ENCODE peak calls at places on chromosomes 3 and 15, in seven cellular contexts. One of them, this sample, is unnamed.

GRCh38 chr3:130635285-130635684 is 111.3 kb downstream of the PIK3R4 start:
- DNase-seq in NB4: no peak
- DNase-seq in AG04450: no peak
- DNase-seq in astrocyte of the cerebellum: no peak
- DNase-seq in fibroblast of mammary gland: no peak
- DNase-seq in psoas muscle: no peak
- DNase-seq in hepatocyte: peak; percentile 19
- DNase-seq in this sample: no peak

GRCh38 chr15:74202461-74203401 is at the start of gene STRA6:
- DNase-seq in NB4: peak; percentile 88
- DNase-seq in AG04450: no peak
- DNase-seq in astrocyte of the cerebellum: no peak
- DNase-seq in fibroblast of mammary gland: peak; percentile 71
- DNase-seq in psoas muscle: no peak
- DNase-seq in hepatocyte: peak; percentile 87
- DNase-seq in this sample: peak; percentile 60

GRCh38 chr3:23867400-23867799 is 49.4 kb downstream of the NKIRAS1 start:
- DNase-seq in NB4: no peak
- DNase-seq in AG04450: no peak
- DNase-seq in astrocyte of the cerebellum: no peak
- DNase-seq in fibroblast of mammary gland: no peak
- DNase-seq in psoas muscle: no peak
- DNase-seq in hepatocyte: no peak
- DNase-seq in this sample: no peak

GRCh38 chr15:99719096-99719541 is 14.1 kb downstream of the LYSMD4 start:
- DNase-seq in NB4: peak; percentile 76
- DNase-seq in AG04450: peak; percentile 51
- DNase-seq in astrocyte of the cerebellum: peak; percentile 90
- DNase-seq in fibroblast of mammary gland: peak; percentile 85
- DNase-seq in psoas muscle: no peak
- DNase-seq in hepatocyte: no peak
- DNase-seq in this sample: peak; percentile 90

GRCh38 chr3:172675371-172676193 is 35.3 kb downstream of the NCEH1 start:
- DNase-seq in NB4: peak; percentile 64
- DNase-seq in AG04450: no peak
- DNase-seq in astrocyte of the cerebellum: no peak
- DNase-seq in fibroblast of mammary gland: peak; percentile 69
- DNase-seq in psoas muscle: no peak
- DNase-seq in hepatocyte: peak; percentile 72
- DNase-seq in this sample: peak; percentile 71

GRCh38 chr3:171376125-171376947 is 83.9 kb downstream of the TNIK start:
- DNase-seq in NB4: peak; percentile 87
- DNase-seq in AG04450: no peak
- DNase-seq in astrocyte of the cerebellum: no peak
- DNase-seq in fibroblast of mammary gland: peak; percentile 54
- DNase-seq in psoas muscle: no peak
- DNase-seq in hepatocyte: no peak
- DNase-seq in this sample: peak; percentile 39

GRCh38 chr3:188284455-188285212 is 130.7 kb downstream of the LPP start:
- DNase-seq in NB4: no peak
- DNase-seq in AG04450: no peak
- DNase-seq in astrocyte of the cerebellum: no peak
- DNase-seq in fibroblast of mammary gland: no peak
- DNase-seq in psoas muscle: no peak
- DNase-seq in hepatocyte: no peak
- DNase-seq in this sample: no peak

GRCh38 chr15:40420793-40421192 is 15.2 kb downstream of the IVD start:
- DNase-seq in NB4: no peak
- DNase-seq in AG04450: no peak
- DNase-seq in astrocyte of the cerebellum: no peak
- DNase-seq in fibroblast of mammary gland: no peak
- DNase-seq in psoas muscle: no peak
- DNase-seq in hepatocyte: no peak
- DNase-seq in this sample: no peak

GRCh38 chr3:71580636-71581215 is 2.8 kb downstream of the FOXP1 start:
- DNase-seq in NB4: peak; percentile 21
- DNase-seq in AG04450: no peak
- DNase-seq in astrocyte of the cerebellum: no peak
- DNase-seq in fibroblast of mammary gland: no peak
- DNase-seq in psoas muscle: no peak
- DNase-seq in hepatocyte: no peak
- DNase-seq in this sample: peak; percentile 29

GRCh38 chr15:55434989-55435825 is 26.9 kb downstream of the PIERCE2 start:
- DNase-seq in NB4: peak; percentile 76
- DNase-seq in AG04450: peak; percentile 37
- DNase-seq in astrocyte of the cerebellum: peak; percentile 43
- DNase-seq in fibroblast of mammary gland: peak; percentile 63
- DNase-seq in psoas muscle: no peak
- DNase-seq in hepatocyte: peak; percentile 70
- DNase-seq in this sample: peak; percentile 71

GRCh38 chr3:170848294-170848917 is 21.6 kb downstream of the RPL22L1 start:
- DNase-seq in NB4: no peak
- DNase-seq in AG04450: no peak
- DNase-seq in astrocyte of the cerebellum: no peak
- DNase-seq in fibroblast of mammary gland: peak; percentile 46
- DNase-seq in psoas muscle: no peak
- DNase-seq in hepatocyte: no peak
- DNase-seq in this sample: peak; percentile 49

GRCh38 chr3:158731938-158732855 is at the start of gene RARRES1:
- DNase-seq in NB4: no peak
- DNase-seq in AG04450: no peak
- DNase-seq in astrocyte of the cerebellum: no peak
- DNase-seq in fibroblast of mammary gland: peak; percentile 48
- DNase-seq in psoas muscle: peak; percentile 80
- DNase-seq in hepatocyte: peak; percentile 88
- DNase-seq in this sample: peak; percentile 47

GRCh38 chr15:58926823-58927222 is 6.7 kb downstream of the SLTM start:
- DNase-seq in NB4: no peak
- DNase-seq in AG04450: no peak
- DNase-seq in astrocyte of the cerebellum: no peak
- DNase-seq in fibroblast of mammary gland: no peak
- DNase-seq in psoas muscle: no peak
- DNase-seq in hepatocyte: no peak
- DNase-seq in this sample: no peak

GRCh38 chr15:58923284-58923683 is 10.2 kb downstream of the SLTM start:
- DNase-seq in NB4: no peak
- DNase-seq in AG04450: no peak
- DNase-seq in astrocyte of the cerebellum: no peak
- DNase-seq in fibroblast of mammary gland: no peak
- DNase-seq in psoas muscle: no peak
- DNase-seq in hepatocyte: no peak
- DNase-seq in this sample: no peak

GRCh38 chr15:58921267-58921666 is 12.2 kb downstream of the SLTM start:
- DNase-seq in NB4: no peak
- DNase-seq in AG04450: no peak
- DNase-seq in astrocyte of the cerebellum: no peak
- DNase-seq in fibroblast of mammary gland: peak; percentile 14
- DNase-seq in psoas muscle: no peak
- DNase-seq in hepatocyte: no peak
- DNase-seq in this sample: no peak

GRCh38 chr15:58923696-58924300 is 9.7 kb downstream of the SLTM start:
- DNase-seq in NB4: no peak
- DNase-seq in AG04450: no peak
- DNase-seq in astrocyte of the cerebellum: no peak
- DNase-seq in fibroblast of mammary gland: peak; percentile 49
- DNase-seq in psoas muscle: peak; percentile 50
- DNase-seq in hepatocyte: no peak
- DNase-seq in this sample: no peak

GRCh38 chr15:58924326-58924725 is 9.2 kb downstream of the SLTM start:
- DNase-seq in NB4: peak; percentile 21
- DNase-seq in AG04450: no peak
- DNase-seq in astrocyte of the cerebellum: no peak
- DNase-seq in fibroblast of mammary gland: peak; percentile 73
- DNase-seq in psoas muscle: no peak
- DNase-seq in hepatocyte: no peak
- DNase-seq in this sample: no peak
- H3K4me3 ChIP-seq in NB4: no peak overlapping the region
- H3K4me3 ChIP-seq in AG04450: no peak overlapping the region
- H3K4me3 ChIP-seq in astrocyte of the cerebellum: no peak overlapping the region
- H3K4me3 ChIP-seq in fibroblast of mammary gland: no peak overlapping the region
- H3K4me3 ChIP-seq in psoas muscle: no peak overlapping the region
- H3K4me3 ChIP-seq in hepatocyte: no peak overlapping the region
- H3K4me3 ChIP-seq in this sample: no peak overlapping the region

GRCh38 chr3:186724911-186725310 is 7.8 kb downstream of the KNG1 start:
- DNase-seq in NB4: no peak
- DNase-seq in AG04450: no peak
- DNase-seq in astrocyte of the cerebellum: no peak
- DNase-seq in fibroblast of mammary gland: no peak
- DNase-seq in psoas muscle: no peak
- DNase-seq in hepatocyte: no peak
- DNase-seq in this sample: no peak

GRCh38 chr3:186719945-186720739 is 3.0 kb downstream of the KNG1 start:
- DNase-seq in NB4: no peak
- DNase-seq in AG04450: no peak
- DNase-seq in astrocyte of the cerebellum: no peak
- DNase-seq in fibroblast of mammary gland: no peak
- DNase-seq in psoas muscle: no peak
- DNase-seq in hepatocyte: peak; percentile 6
- DNase-seq in this sample: no peak

GRCh38 chr3:186717039-186717457 is at the start of gene KNG1:
- DNase-seq in NB4: no peak
- DNase-seq in AG04450: no peak
- DNase-seq in astrocyte of the cerebellum: no peak
- DNase-seq in fibroblast of mammary gland: no peak
- DNase-seq in psoas muscle: no peak
- DNase-seq in hepatocyte: peak; percentile 36
- DNase-seq in this sample: no peak

DNA sequence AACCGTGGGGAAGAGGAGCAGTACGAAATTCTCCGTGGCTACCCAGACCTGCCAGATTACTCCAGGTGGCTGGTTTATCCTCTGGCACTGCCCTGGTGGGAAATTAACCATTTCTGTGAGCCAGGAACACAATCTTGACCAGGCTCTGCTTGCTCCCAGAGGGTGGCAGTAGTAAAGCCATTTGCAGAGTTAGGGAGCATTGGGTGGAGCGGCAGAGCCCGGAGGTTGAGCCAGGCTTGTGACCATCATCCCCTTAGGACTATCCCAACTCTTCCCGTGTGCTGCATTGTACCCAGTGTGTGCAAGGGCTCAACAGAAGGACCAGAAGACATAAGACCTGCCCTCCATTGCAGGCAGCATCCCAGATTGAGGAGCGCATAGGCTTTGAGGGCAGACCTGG is 5.3 kb downstream of the KNG1 start:
- DNase-seq in NB4: peak; percentile 7
- DNase-seq in AG04450: no peak
- DNase-seq in astrocyte of the cerebellum: no peak
- DNase-seq in fibroblast of mammary gland: peak; percentile 5
- DNase-seq in psoas muscle: no peak
- DNase-seq in hepatocyte: no peak
- DNase-seq in this sample: no peak
- TF ChIP-seq CTCF in NB4: no peak
- TF ChIP-seq CTCF in AG04450: peak; percentile 9
- TF ChIP-seq CTCF in astrocyte of the cerebellum: no peak
- TF ChIP-seq CTCF in fibroblast of mammary gland: peak; percentile 27
- TF ChIP-seq CTCF in psoas muscle: no peak
- TF ChIP-seq CTCF in hepatocyte: no peak
- TF ChIP-seq CTCF in this sample: peak; percentile 27

DNA sequence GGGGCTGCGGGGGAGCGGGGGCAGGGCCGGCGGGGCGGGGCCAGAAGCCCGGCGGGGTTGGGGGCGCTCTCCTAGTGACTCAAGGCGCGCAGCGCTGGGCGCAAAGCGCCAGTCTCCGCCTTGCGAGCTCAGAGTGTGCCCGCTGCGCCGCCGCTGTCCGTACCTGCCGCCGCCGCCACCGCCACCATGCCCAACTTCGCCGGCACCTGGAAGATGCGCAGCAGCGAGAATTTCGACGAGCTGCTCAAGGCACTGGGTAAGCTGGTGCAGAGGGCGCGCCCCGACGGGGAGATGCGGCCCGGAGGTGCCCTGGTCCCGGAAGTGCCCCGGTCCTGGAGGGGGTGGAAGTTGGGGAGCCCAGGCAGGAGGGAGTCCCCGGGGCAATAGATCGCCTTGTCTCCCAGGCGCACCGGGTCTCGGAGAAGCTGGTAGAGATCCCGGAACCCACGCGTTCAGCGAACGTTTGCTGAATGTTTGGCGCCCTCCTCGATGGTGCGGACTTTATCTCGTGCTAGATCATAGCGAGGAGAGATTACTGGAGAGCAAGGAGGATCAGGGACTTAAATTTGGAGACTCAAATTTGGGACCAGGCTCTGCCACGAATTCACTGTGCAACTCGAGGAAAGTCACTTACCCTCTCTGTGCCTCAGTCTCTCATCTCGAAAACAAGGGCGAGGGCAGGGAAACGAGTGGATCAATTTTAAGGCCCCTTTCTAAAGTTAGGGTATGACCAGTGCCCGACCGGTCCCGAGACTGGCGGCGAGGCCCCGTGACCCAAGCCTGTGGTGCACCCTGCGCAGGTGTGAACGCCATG is at the start of gene CRABP1:
- DNase-seq in NB4: no peak
- DNase-seq in AG04450: no peak
- DNase-seq in astrocyte of the cerebellum: no peak
- DNase-seq in fibroblast of mammary gland: no peak
- DNase-seq in psoas muscle: no peak
- DNase-seq in hepatocyte: peak; percentile 61
- DNase-seq in this sample: no peak
- H3K4me3 ChIP-seq in NB4: no peak within 1 kb of the TSS
- H3K4me3 ChIP-seq in AG04450: no peak within 1 kb of the TSS
- H3K4me3 ChIP-seq in astrocyte of the cerebellum: no peak within 1 kb of the TSS
- H3K4me3 ChIP-seq in fibroblast of mammary gland: no peak within 1 kb of the TSS
- H3K4me3 ChIP-seq in psoas muscle: peak within 1 kb of the TSS; percentile 32
- H3K4me3 ChIP-seq in hepatocyte: peak within 1 kb of the TSS; percentile 36
- H3K4me3 ChIP-seq in this sample: no peak within 1 kb of the TSS

GRCh38 chr3:142926368-142926944 is 37.0 kb downstream of the PAQR9 start:
- DNase-seq in NB4: no peak
- DNase-seq in AG04450: no peak
- DNase-seq in astrocyte of the cerebellum: no peak
- DNase-seq in fibroblast of mammary gland: no peak
- DNase-seq in psoas muscle: no peak
- DNase-seq in hepatocyte: no peak
- DNase-seq in this sample: no peak

GRCh38 chr3:142931222-142931621 is 32.3 kb downstream of the PAQR9 start:
- DNase-seq in NB4: peak; percentile 12
- DNase-seq in AG04450: no peak
- DNase-seq in astrocyte of the cerebellum: no peak
- DNase-seq in fibroblast of mammary gland: no peak
- DNase-seq in psoas muscle: no peak
- DNase-seq in hepatocyte: no peak
- DNase-seq in this sample: no peak

GRCh38 chr3:142929890-142930289 is 33.6 kb downstream of the PAQR9 start:
- DNase-seq in NB4: peak; percentile 8
- DNase-seq in AG04450: no peak
- DNase-seq in astrocyte of the cerebellum: no peak
- DNase-seq in fibroblast of mammary gland: no peak
- DNase-seq in psoas muscle: no peak
- DNase-seq in hepatocyte: no peak
- DNase-seq in this sample: no peak

GRCh38 chr3:142930510-142930909 is 33.0 kb downstream of the PAQR9 start:
- DNase-seq in NB4: no peak
- DNase-seq in AG04450: no peak
- DNase-seq in astrocyte of the cerebellum: no peak
- DNase-seq in fibroblast of mammary gland: peak; percentile 20
- DNase-seq in psoas muscle: no peak
- DNase-seq in hepatocyte: peak; percentile 10
- DNase-seq in this sample: no peak

DNA sequence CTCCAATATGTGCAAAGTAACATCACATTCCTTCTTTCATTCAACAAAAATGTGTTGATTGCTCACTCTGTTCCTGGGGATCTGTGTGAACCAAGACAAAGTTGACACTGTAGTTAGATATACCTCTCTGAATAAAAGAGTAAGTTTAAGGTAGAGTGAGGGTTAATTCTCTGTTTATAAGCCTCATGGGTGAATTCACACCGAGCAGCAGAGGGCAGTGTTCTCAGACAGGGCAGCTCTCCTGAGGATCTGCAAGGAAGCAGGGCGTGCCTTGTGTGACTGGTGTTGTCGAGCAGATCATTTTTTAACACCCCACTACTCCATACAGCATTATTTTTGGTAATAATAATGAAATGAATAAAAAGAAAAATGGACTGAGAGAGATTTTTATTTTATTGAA is 34.4 kb downstream of the PAQR9 start:
- DNase-seq in NB4: peak; percentile 70
- DNase-seq in AG04450: no peak
- DNase-seq in astrocyte of the cerebellum: no peak
- DNase-seq in fibroblast of mammary gland: peak; percentile 54
- DNase-seq in psoas muscle: peak; percentile 76
- DNase-seq in hepatocyte: no peak
- DNase-seq in this sample: no peak
- TF ChIP-seq CTCF in NB4: peak; percentile 44
- TF ChIP-seq CTCF in AG04450: peak; percentile 50
- TF ChIP-seq CTCF in astrocyte of the cerebellum: peak; percentile 45
- TF ChIP-seq CTCF in fibroblast of mammary gland: peak; percentile 53
- TF ChIP-seq CTCF in psoas muscle: peak; percentile 71
- TF ChIP-seq CTCF in hepatocyte: peak; percentile 23
- TF ChIP-seq CTCF in this sample: peak; percentile 32

This sample was measured in astrocyte of the spinal cord.